ENCODE peak calls at places on chromosomes 1 and 21, in four cellular contexts. K is kidney tubule cell, V is chondrocyte, B is progenitor cell of endocrine pancreas. N is an unnamed sample.

GRCh38 chr21:43691801-43692200 is 27.1 kb upstream of the PDXK start:
- DNase-seq in K (no peak), B (no peak), V (peak; percentile 72), N (no peak)

GRCh38 chr1:4668738-4669700 is 14.6 kb downstream of the AJAP1 start:
- DNase-seq in V (no peak), K (peak; percentile 88), B (no peak), N (no peak)

GRCh38 chr1:8816306-8816705 is 1.1 kb downstream of the RERE start:
- DNase-seq in K (peak; percentile 50), V (no peak), B (no peak), N (no peak)

GRCh38 chr1:178538192-178538916 is 25.4 kb downstream of the TEX35 start:
- DNase-seq in K (peak; percentile 67), B (no peak), V (no peak), N (no peak)

GRCh38 chr1:60994369-60994768 is 88.0 kb upstream of the NFIA start:
- DNase-seq in B (no peak), K (no peak), V (no peak), N (no peak)

GRCh38 chr1:170360601-170361000 is 171.4 kb upstream of the GORAB start:
- DNase-seq in B (no peak), K (no peak), V (no peak), N (no peak)

GRCh38 chr21:35025206-35026152 is 23.6 kb downstream of the RUNX1 start:
- DNase-seq in V (no peak), B (no peak), K (no peak), N (no peak)

GRCh38 chr1:227891955-227892871 is 55.5 kb downstream of the WNT9A start:
- DNase-seq in K (no peak), B (peak; percentile 9), V (no peak), N (no peak)

GRCh38 chr1:170533331-170533730 is 1.4 kb downstream of the GORAB start:
- DNase-seq in B (no peak), V (no peak), K (peak; percentile 20), N (no peak)

GRCh38 chr21:24112020-24112419 is 1495.3 kb downstream of the MRPL39 start:
- DNase-seq in K (no peak), V (no peak), B (no peak), N (no peak)

GRCh38 chr1:33762099-33762830 is 101.6 kb upstream of the HMGB4 start:
- DNase-seq in K (no peak), V (no peak), B (no peak), N (no peak)

GRCh38 chr1:96416690-96417444 is 304.7 kb upstream of the PTBP2 start:
- DNase-seq in K (peak; percentile 37), V (no peak), B (no peak), N (no peak)

GRCh38 chr1:231265379-231265778 is 24.4 kb downstream of the GNPAT start:
- DNase-seq in V (no peak), K (no peak), B (no peak), N (no peak)

GRCh38 chr1:153567621-153568366 is 2.1 kb upstream of the S100A2 start:
- DNase-seq in V (no peak), B (no peak), K (peak; percentile 99), N (no peak)

GRCh38 chr1:43822040-43822439 is 111.6 kb upstream of the ARTN start:
- DNase-seq in V (no peak), B (no peak), K (peak; percentile 97), N (no peak)

GRCh38 chr1:102435483-102435882 is 438.8 kb upstream of the OLFM3 start:
- DNase-seq in K (no peak), V (no peak), B (no peak), N (no peak)

GRCh38 chr1:10888289-10888688 is 91.8 kb upstream of the CASZ1 start:
- DNase-seq in B (no peak), K (no peak), V (peak; percentile 50), N (peak; percentile 38)

GRCh38 chr1:224106568-224107281 is 7.2 kb upstream of the FBXO28 start:
- DNase-seq in V (no peak), B (no peak), K (peak; percentile 84), N (no peak)

GRCh38 chr21:15775981-15776380 is 46.2 kb downstream of the USP25 start:
- DNase-seq in B (no peak), K (peak; percentile 42), V (no peak), N (no peak)

GRCh38 chr1:172719694-172720138 is 60.8 kb downstream of the FASLG start:
- DNase-seq in K (peak; percentile 48), V (no peak), B (no peak), N (no peak)

GRCh38 chr1:207888647-207889046 is 22.3 kb downstream of the CD34 start:
- DNase-seq in K (no peak), V (no peak), B (no peak), N (no peak)

GRCh38 chr21:44475266-44475665 is 20.0 kb downstream of the LRRC3 start:
- DNase-seq in K (no peak), V (no peak), B (no peak), N (no peak)

GRCh38 chr1:61152066-61152465 is 69.7 kb downstream of the NFIA start:
- DNase-seq in B (no peak), V (no peak), K (no peak), N (no peak)

N was measured in HAP-1.